ENCODE peak calls at places on chromosomes 2 and 18, in six cellular contexts. B is lung, G is colonic mucosa, H is Panc1, T is cardiac muscle cell, V is PC-3. F is an unnamed sample.

GRCh38 chr2:24824966-24825882 is 32.0 kb downstream of the CENPO start:
- DNase-seq in B (no peak), G (peak; percentile 30), H (no peak), T (no peak), V (peak; percentile 20), F (no peak)

GRCh38 chr2:72081450-72081849 is 66.2 kb downstream of the CYP26B1 start:
- DNase-seq in B (no peak), G (no peak), H (no peak), T (peak; percentile 30), V (no peak), F (no peak)

GRCh38 chr2:24883946-24884345 is 36.1 kb downstream of the ADCY3 start:
- DNase-seq in B (no peak), G (no peak), H (no peak), T (peak; percentile 65), V (no peak), F (peak; percentile 25)

GRCh38 chr2:10059016-10059351 is 15.6 kb downstream of the KLF11 start:
- DNase-seq in B (no peak), G (no peak), H (no peak), T (no peak), V (no peak), F (no peak)

GRCh38 chr18:39057423-39058057 is 1491.9 kb upstream of the CELF4 start:
- DNase-seq in B (no peak), G (no peak), H (no peak), T (peak; percentile 38), V (peak; percentile 71), F (no peak)

GRCh38 chr2:85926931-85927527 is 38.2 kb upstream of the ST3GAL5 start:
- DNase-seq in B (no peak), G (no peak), H (no peak), T (peak; percentile 76), V (peak; percentile 11), F (no peak)

GRCh38 chr18:74468547-74469014 is 11.5 kb upstream of the DIPK1C start:
- DNase-seq in B (no peak), G (no peak), H (no peak), T (peak; percentile 82), V (peak; percentile 73), F (no peak)

GRCh38 chr2:12555012-12555645 is 161.6 kb upstream of the TRIB2 start:
- DNase-seq in B (no peak), G (no peak), H (no peak), T (peak; percentile 58), V (peak; percentile 66), F (no peak)

GRCh38 chr2:238167761-238168160 is 9.0 kb downstream of the ERFE start:
- DNase-seq in B (no peak), G (no peak), H (no peak), T (peak; percentile 19), V (no peak), F (no peak)

GRCh38 chr2:233638836-233639235 is 2.6 kb downstream of the UGT1A10 start:
- DNase-seq in B (no peak), G (peak; percentile 68), H (no peak), T (no peak), V (no peak), F (no peak)

GRCh38 chr2:7987992-7988391 is 693.9 kb upstream of the ID2 start:
- DNase-seq in B (no peak), G (no peak), H (no peak), T (no peak), V (no peak), F (no peak)

GRCh38 chr18:77207540-77207939 is 42.1 kb upstream of the GALR1 start:
- DNase-seq in B (peak; percentile 54), G (peak; percentile 54), H (no peak), T (peak; percentile 87), V (peak; percentile 47), F (no peak)

GRCh38 chr2:207165121-207166038 is at the start of gene KLF7:
- DNase-seq in B (peak; percentile 48), G (peak; percentile 33), H (no peak), T (peak; percentile 52), V (peak; percentile 55), F (no peak)

GRCh38 chr2:184359379-184359778 is 238.9 kb upstream of the ZNF804A start:
- DNase-seq in B (no peak), G (no peak), H (no peak), T (no peak), V (no peak), F (no peak)

GRCh38 chr2:74457549-74458131 is 598 bp upstream of the WBP1 start:
- DNase-seq in B (peak; percentile 59), G (peak; percentile 83), H (no peak), T (peak; percentile 53), V (peak; percentile 72), F (no peak)

GRCh38 chr2:86336350-86337234 is 834 bp downstream of the REEP1 start:
- DNase-seq in B (no peak), G (no peak), H (no peak), T (no peak), V (no peak), F (peak; percentile 49)

GRCh38 chr2:95530734-95531133 is 46.2 kb upstream of the TRIM43B start:
- DNase-seq in B (no peak), G (no peak), H (no peak), T (peak; percentile 46), V (peak; percentile 42), F (no peak)

GRCh38 chr2:217445726-217446125 is 557.1 kb downstream of the TNS1 start:
- DNase-seq in B (no peak), G (no peak), H (no peak), T (no peak), V (no peak), F (no peak)

GRCh38 chr2:44686561-44686960 is 254.9 kb upstream of the SIX3 start:
- DNase-seq in B (no peak), G (no peak), H (no peak), T (peak; percentile 14), V (peak; percentile 80), F (no peak)

GRCh38 chr2:168256448-168256847 is 9.1 kb upstream of the STK39 start:
- DNase-seq in B (peak; percentile 43), G (peak; percentile 71), H (no peak), T (no peak), V (no peak), F (no peak)

GRCh38 chr18:50312296-50313030 is 25.0 kb upstream of the CXXC1 start:
- DNase-seq in B (no peak), G (no peak), H (no peak), T (no peak), V (no peak), F (no peak)

GRCh38 chr18:5894613-5895299 is 566 bp downstream of the TMEM200C start:
- DNase-seq in B (no peak), G (no peak), H (no peak), T (no peak), V (no peak), F (no peak)

GRCh38 chr2:177169810-177170514 is 42.6 kb upstream of the HNRNPA3 start:
- DNase-seq in B (peak; percentile 75), G (no peak), H (no peak), T (no peak), V (peak; percentile 55), F (no peak)

DNA sequence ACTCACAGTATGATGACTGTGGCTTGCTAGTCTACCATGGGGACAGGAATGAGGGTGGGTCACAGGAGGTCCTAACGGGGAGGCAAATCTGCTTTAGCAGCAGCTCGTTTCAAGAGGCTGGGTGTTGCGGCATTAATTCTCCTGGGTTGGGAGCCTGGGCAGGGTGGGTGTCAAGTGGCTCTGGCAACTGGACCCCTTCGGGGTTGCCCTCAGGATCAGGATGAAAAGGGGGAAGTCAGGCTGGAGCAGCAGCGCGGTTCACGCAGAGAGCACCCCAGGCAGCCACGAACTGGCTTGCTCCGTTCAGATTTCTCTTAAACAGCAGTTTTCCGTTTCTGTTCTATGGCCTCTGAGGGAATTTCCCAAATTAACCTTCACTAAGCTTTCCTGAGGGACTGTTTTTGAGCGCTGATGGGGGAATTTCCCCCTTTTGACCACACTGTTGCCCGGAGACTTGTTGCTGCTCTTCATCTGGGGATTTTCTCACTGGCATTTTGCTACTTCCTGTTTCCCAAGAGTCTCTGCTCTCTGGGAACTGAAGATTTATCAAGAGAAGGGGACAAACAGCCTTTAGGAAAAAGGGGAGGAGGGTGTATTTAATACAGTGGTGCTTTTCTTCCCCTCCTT is 59.9 kb upstream of the PELI1 start:
- DNase-seq in B (no peak), G (peak; percentile 37), H (no peak), T (peak; percentile 57), V (no peak), F (no peak)
- H3K4me3 ChIP-seq in B (no peak overlapping the region), G (no peak overlapping the region), H (no peak overlapping the region), T (no peak overlapping the region), V (peak overlapping the region; percentile 50), F (peak overlapping the region; percentile 19)

GRCh38 chr18:59884331-59884730 is 15.5 kb upstream of the PMAIP1 start:
- DNase-seq in B (no peak), G (no peak), H (no peak), T (no peak), V (no peak), F (no peak)

GRCh38 chr18:59881728-59882685 is 17.8 kb upstream of the PMAIP1 start:
- DNase-seq in B (no peak), G (peak; percentile 53), H (no peak), T (peak; percentile 67), V (peak; percentile 74), F (peak; percentile 54)

DNA sequence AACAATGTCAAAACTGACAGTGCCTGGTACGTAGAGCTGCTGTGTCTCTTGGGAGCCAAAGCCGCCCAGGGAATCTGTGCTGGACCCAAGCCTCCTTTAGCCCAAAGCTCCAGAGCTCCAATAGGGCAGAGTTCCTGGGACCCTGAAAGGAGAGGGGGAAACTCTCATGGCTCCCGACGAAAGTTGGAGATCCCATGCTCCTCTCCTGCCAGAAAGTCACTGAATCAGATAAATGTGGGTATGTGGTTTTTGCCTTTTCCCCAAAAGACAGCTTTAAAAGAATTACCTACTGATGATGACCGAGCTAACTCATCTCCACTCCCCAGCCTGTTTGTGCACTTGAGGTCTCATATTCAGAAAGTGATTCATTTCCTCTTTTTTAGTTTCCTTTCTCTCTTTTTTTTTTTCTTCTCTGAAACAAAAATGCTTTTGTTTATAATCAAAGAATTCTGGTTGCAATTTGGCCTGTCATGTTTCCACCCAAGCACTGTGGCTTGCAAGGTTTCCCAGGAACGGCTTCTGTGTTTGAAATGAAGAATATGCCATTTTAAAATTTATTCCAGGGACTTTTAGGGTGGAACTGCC is 14.1 kb upstream of the PMAIP1 start:
- DNase-seq in B (no peak), G (no peak), H (no peak), T (peak; percentile 80), V (peak; percentile 81), F (no peak)
- H3K4me3 ChIP-seq in B (no peak overlapping the region), G (no peak overlapping the region), H (no peak overlapping the region), T (no peak overlapping the region), V (peak overlapping the region; percentile 51), F (no peak overlapping the region)

GRCh38 chr18:54906636-54907180 is 52.6 kb downstream of the CCDC68 start:
- DNase-seq in B (no peak), G (no peak), H (no peak), T (peak; percentile 30), V (no peak), F (no peak)

GRCh38 chr18:54909538-54909937 is 49.7 kb downstream of the CCDC68 start:
- DNase-seq in B (no peak), G (no peak), H (no peak), T (no peak), V (no peak), F (no peak)

GRCh38 chr18:54905629-54906028 is 53.6 kb downstream of the CCDC68 start:
- DNase-seq in B (no peak), G (no peak), H (no peak), T (no peak), V (no peak), F (no peak)

GRCh38 chr18:54900290-54900689 is 59.0 kb downstream of the CCDC68 start:
- DNase-seq in B (no peak), G (no peak), H (no peak), T (no peak), V (no peak), F (no peak)

GRCh38 chr18:54904521-54904920 is 54.7 kb downstream of the CCDC68 start:
- DNase-seq in B (no peak), G (no peak), H (no peak), T (no peak), V (no peak), F (no peak)
- H3K4me3 ChIP-seq in B (no peak overlapping the region), G (no peak overlapping the region), H (no peak overlapping the region), T (no peak overlapping the region), V (no peak overlapping the region), F (no peak overlapping the region)

GRCh38 chr2:239278941-239279365 is 121.9 kb downstream of the HDAC4 start:
- DNase-seq in B (no peak), G (peak; percentile 15), H (no peak), T (no peak), V (peak; percentile 29), F (no peak)
- H3K4me3 ChIP-seq in B (no peak overlapping the region), G (no peak overlapping the region), H (no peak overlapping the region), T (no peak overlapping the region), V (no peak overlapping the region), F (no peak overlapping the region)